ENCODE peak calls at places on chromosome 19, in six cellular contexts. One of them, this sample, is unnamed.
A peak's percentile ranks its signal among the peaks of the same experiment; 100 is the strongest.

GRCh38 chr19:35897706-35898451 is 2.5 kb downstream of the NFKBID start:
- DNase-seq in left lung: peak; percentile 54
- DNase-seq in hepatocyte: no peak
- DNase-seq in transverse colon: no peak
- DNase-seq in body of pancreas: no peak
- DNase-seq in GM23338: no peak
- DNase-seq in this sample: no peak

GRCh38 chr19:33302974-33303790 is 848 bp upstream of the CEBPA start:
- DNase-seq in left lung: peak; percentile 90
- DNase-seq in hepatocyte: peak; percentile 84
- DNase-seq in transverse colon: peak; percentile 59
- DNase-seq in body of pancreas: peak; percentile 64
- DNase-seq in GM23338: peak; percentile 81
- DNase-seq in this sample: no peak

GRCh38 chr19:52095172-52096014 is at the start of gene ZNF841:
- DNase-seq in left lung: peak; percentile 97
- DNase-seq in hepatocyte: peak; percentile 96
- DNase-seq in transverse colon: peak; percentile 94
- DNase-seq in body of pancreas: peak; percentile 94
- DNase-seq in GM23338: peak; percentile 98
- DNase-seq in this sample: peak; percentile 97

GRCh38 chr19:3398114-3398899 is 31.9 kb downstream of the NFIC start:
- DNase-seq in left lung: peak; percentile 85
- DNase-seq in hepatocyte: peak; percentile 62
- DNase-seq in transverse colon: peak; percentile 67
- DNase-seq in body of pancreas: peak; percentile 88
- DNase-seq in GM23338: peak; percentile 63
- DNase-seq in this sample: peak; percentile 81

GRCh38 chr19:40347476-40348124 is 597 bp downstream of the C19orf47 start:
- DNase-seq in left lung: no peak
- DNase-seq in hepatocyte: no peak
- DNase-seq in transverse colon: no peak
- DNase-seq in body of pancreas: no peak
- DNase-seq in GM23338: no peak
- DNase-seq in this sample: no peak

GRCh38 chr19:3426433-3426832 is 53.9 kb downstream of the SMIM24 start:
- DNase-seq in left lung: no peak
- DNase-seq in hepatocyte: no peak
- DNase-seq in transverse colon: no peak
- DNase-seq in body of pancreas: no peak
- DNase-seq in GM23338: no peak
- DNase-seq in this sample: no peak

GRCh38 chr19:13712767-13713201 is 51.5 kb upstream of the MRI1 start:
- DNase-seq in left lung: no peak
- DNase-seq in hepatocyte: no peak
- DNase-seq in transverse colon: no peak
- DNase-seq in body of pancreas: no peak
- DNase-seq in GM23338: no peak
- DNase-seq in this sample: no peak

GRCh38 chr19:54229146-54229545 is 6.3 kb upstream of the LILRB3 start:
- DNase-seq in left lung: no peak
- DNase-seq in hepatocyte: no peak
- DNase-seq in transverse colon: no peak
- DNase-seq in body of pancreas: no peak
- DNase-seq in GM23338: no peak
- DNase-seq in this sample: no peak

GRCh38 chr19:18119243-18120105 is 21.9 kb downstream of the MAST3 start:
- DNase-seq in left lung: no peak
- DNase-seq in hepatocyte: no peak
- DNase-seq in transverse colon: peak; percentile 42
- DNase-seq in body of pancreas: no peak
- DNase-seq in GM23338: peak; percentile 20
- DNase-seq in this sample: no peak

GRCh38 chr19:48350856-48351255 is 12.9 kb downstream of the TMEM143 start:
- DNase-seq in left lung: no peak
- DNase-seq in hepatocyte: no peak
- DNase-seq in transverse colon: no peak
- DNase-seq in body of pancreas: no peak
- DNase-seq in GM23338: no peak
- DNase-seq in this sample: no peak

GRCh38 chr19:1836458-1837221 is 11.6 kb downstream of the REXO1 start:
- DNase-seq in left lung: no peak
- DNase-seq in hepatocyte: no peak
- DNase-seq in transverse colon: no peak
- DNase-seq in body of pancreas: no peak
- DNase-seq in GM23338: no peak
- DNase-seq in this sample: no peak
- H3K4me1 ChIP-seq in left lung: peaks cover 54% of the 10 kb centered on the region
- H3K4me1 ChIP-seq in hepatocyte: no peaks in the 10 kb centered on the region
- H3K4me1 ChIP-seq in transverse colon: peaks cover 48% of the 10 kb centered on the region
- H3K4me1 ChIP-seq in body of pancreas: peaks cover 45% of the 10 kb centered on the region
- H3K4me1 ChIP-seq in GM23338: no peaks in the 10 kb centered on the region
- H3K4me1 ChIP-seq in this sample: no peaks in the 10 kb centered on the region

GRCh38 chr19:28963481-28964245 is 249.3 kb downstream of the UQCRFS1 start:
- DNase-seq in left lung: no peak
- DNase-seq in hepatocyte: no peak
- DNase-seq in transverse colon: no peak
- DNase-seq in body of pancreas: no peak
- DNase-seq in GM23338: no peak
- DNase-seq in this sample: no peak
- H3K4me3 ChIP-seq in left lung: no peak overlapping the region
- H3K4me3 ChIP-seq in hepatocyte: no peak overlapping the region
- H3K4me3 ChIP-seq in transverse colon: no peak overlapping the region
- H3K4me3 ChIP-seq in body of pancreas: no peak overlapping the region
- H3K4me3 ChIP-seq in GM23338: no peak overlapping the region
- H3K4me3 ChIP-seq in this sample: no peak overlapping the region

DNA sequence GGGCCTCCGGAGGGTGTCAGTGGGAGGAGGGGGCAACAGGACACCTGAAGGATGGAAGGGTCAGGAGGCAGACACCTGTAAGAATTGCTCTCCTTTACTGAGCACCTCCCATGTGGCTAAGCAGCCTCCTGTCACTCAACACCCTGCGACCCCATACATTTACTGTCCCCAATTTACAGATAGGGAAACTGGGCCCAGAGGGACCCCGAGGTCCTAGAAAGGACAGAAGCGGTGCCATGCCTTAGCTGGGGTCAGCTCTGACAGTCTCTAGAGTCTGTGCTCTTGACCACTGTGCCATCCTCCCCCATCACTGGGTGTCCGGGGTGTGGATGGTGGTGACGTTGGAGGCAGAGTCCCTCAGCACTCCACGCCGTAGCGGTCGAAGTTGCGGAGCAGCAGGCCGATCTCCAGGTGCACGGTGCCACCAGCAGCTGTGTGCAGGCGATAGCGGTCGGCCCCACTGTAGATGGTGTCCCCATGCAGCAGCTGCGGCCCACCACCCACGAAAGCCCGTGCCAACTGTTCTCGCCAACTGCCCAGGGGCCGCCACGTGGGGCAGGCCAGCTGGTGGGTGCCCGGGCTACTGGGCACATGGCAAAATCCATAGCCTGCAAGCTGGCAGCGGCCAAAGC is 737 bp upstream of the TGFB1 start:
- DNase-seq in left lung: peak; percentile 82
- DNase-seq in hepatocyte: no peak
- DNase-seq in transverse colon: no peak
- DNase-seq in body of pancreas: no peak
- DNase-seq in GM23338: no peak
- DNase-seq in this sample: no peak
- H3K4me1 ChIP-seq in left lung: peaks cover 67% of the 10 kb centered on the region
- H3K4me1 ChIP-seq in hepatocyte: peaks cover 6% of the 10 kb centered on the region
- H3K4me1 ChIP-seq in transverse colon: peaks cover 37% of the 10 kb centered on the region
- H3K4me1 ChIP-seq in body of pancreas: peaks cover 41% of the 10 kb centered on the region
- H3K4me1 ChIP-seq in GM23338: peaks cover 12% of the 10 kb centered on the region
- H3K4me1 ChIP-seq in this sample: peaks cover 6% of the 10 kb centered on the region

DNA sequence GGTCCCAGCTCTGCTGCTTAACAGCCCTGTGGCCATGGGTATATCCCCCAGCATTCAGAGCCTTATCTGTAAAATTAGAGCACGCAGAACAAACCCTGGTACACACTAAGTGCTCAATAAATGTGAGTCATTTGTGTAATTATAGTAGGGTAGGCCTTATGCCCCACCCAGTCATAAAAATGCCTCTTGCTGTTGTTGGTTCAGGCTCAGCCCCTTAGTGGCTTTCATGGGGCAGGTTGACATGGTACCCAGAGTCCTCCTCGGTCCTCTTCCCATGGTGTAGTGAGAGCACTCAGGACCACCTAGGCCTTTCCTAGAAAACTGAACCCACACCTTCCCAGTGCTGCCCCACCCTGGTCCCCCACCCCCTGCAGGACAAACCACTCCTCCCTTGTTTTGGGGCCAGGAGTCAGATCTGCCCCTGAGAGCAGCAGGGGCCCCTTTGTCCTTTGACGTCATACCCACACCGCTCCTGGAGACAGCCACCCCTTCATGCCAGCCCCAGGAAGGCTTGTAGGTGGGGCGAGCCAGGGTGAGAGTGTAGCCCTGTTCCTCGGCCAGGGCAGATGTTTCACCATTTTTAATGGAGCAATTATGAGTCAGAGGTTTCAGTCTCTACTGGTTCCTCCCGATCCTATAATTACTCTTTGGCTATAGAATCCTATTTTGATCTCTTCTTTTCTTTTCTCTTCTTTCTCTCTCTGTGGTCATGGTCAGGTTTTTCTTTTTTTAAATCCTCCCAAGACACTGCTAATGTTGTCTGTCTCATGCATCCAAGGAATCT is 36.8 kb downstream of the ACTN4 start:
- DNase-seq in left lung: no peak
- DNase-seq in hepatocyte: peak; percentile 90
- DNase-seq in transverse colon: peak; percentile 87
- DNase-seq in body of pancreas: peak; percentile 64
- DNase-seq in GM23338: no peak
- DNase-seq in this sample: peak; percentile 59
- H3K4me3 ChIP-seq in left lung: no peak overlapping the region
- H3K4me3 ChIP-seq in hepatocyte: no peak overlapping the region
- H3K4me3 ChIP-seq in transverse colon: no peak overlapping the region
- H3K4me3 ChIP-seq in body of pancreas: no peak overlapping the region
- H3K4me3 ChIP-seq in GM23338: no peak overlapping the region
- H3K4me3 ChIP-seq in this sample: no peak overlapping the region

GRCh38 chr19:17078038-17078919 is 2.7 kb downstream of the MYO9B start:
- DNase-seq in left lung: peak; percentile 82
- DNase-seq in hepatocyte: no peak
- DNase-seq in transverse colon: no peak
- DNase-seq in body of pancreas: no peak
- DNase-seq in GM23338: no peak
- DNase-seq in this sample: no peak

GRCh38 chr19:17078920-17079709 is 3.5 kb downstream of the MYO9B start:
- DNase-seq in left lung: peak; percentile 24
- DNase-seq in hepatocyte: no peak
- DNase-seq in transverse colon: no peak
- DNase-seq in body of pancreas: peak; percentile 30
- DNase-seq in GM23338: no peak
- DNase-seq in this sample: no peak

GRCh38 chr19:17075860-17076538 is 422 bp downstream of the MYO9B start:
- DNase-seq in left lung: peak; percentile 88
- DNase-seq in hepatocyte: peak; percentile 50
- DNase-seq in transverse colon: peak; percentile 51
- DNase-seq in body of pancreas: peak; percentile 37
- DNase-seq in GM23338: peak; percentile 82
- DNase-seq in this sample: no peak

GRCh38 chr19:17076539-17076919 is 952 bp downstream of the MYO9B start:
- DNase-seq in left lung: peak; percentile 62
- DNase-seq in hepatocyte: no peak
- DNase-seq in transverse colon: peak; percentile 27
- DNase-seq in body of pancreas: no peak
- DNase-seq in GM23338: peak; percentile 17
- DNase-seq in this sample: no peak

DNA sequence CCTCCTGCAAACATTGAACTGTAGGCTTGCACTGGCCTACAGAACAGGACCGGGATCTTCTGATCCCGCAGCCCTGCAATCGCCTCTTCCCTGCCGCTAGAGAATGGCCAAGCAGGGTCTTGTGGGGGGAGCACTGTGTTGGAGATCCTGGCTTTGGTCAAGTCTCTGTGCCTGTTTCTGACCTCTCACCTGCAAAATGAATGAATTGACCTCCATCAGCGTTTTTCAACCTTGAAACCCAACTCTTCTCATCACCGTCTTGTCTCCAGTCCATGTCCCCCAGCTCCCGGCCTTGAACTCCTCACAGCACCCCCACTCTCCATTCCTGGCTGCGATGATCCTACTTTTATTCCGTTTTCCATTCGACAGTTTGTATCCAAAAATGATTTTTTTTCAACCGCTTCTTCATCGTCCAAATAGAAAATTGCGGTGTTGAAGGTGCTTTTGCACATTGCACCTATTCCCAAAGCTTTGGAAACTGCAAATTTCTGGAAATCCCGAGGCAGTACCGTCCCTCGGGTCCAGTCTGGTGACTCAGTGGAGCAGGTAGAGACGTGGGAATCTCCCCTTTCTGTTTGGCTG is 2.0 kb downstream of the MYO9B start:
- DNase-seq in left lung: peak; percentile 17
- DNase-seq in hepatocyte: no peak
- DNase-seq in transverse colon: no peak
- DNase-seq in body of pancreas: no peak
- DNase-seq in GM23338: no peak
- DNase-seq in this sample: no peak
- H3K4me1 ChIP-seq in left lung: peaks cover 78% of the 10 kb centered on the region
- H3K4me1 ChIP-seq in hepatocyte: peaks cover 17% of the 10 kb centered on the region
- H3K4me1 ChIP-seq in transverse colon: peaks cover 71% of the 10 kb centered on the region
- H3K4me1 ChIP-seq in body of pancreas: peaks cover 42% of the 10 kb centered on the region
- H3K4me1 ChIP-seq in GM23338: peaks cover 15% of the 10 kb centered on the region
- H3K4me1 ChIP-seq in this sample: peaks cover 7% of the 10 kb centered on the region

GRCh38 chr19:19746286-19747213 is 13.6 kb upstream of the ZNF14 start:
- DNase-seq in left lung: peak; percentile 31
- DNase-seq in hepatocyte: no peak
- DNase-seq in transverse colon: no peak
- DNase-seq in body of pancreas: no peak
- DNase-seq in GM23338: peak; percentile 68
- DNase-seq in this sample: no peak

GRCh38 chr19:19745496-19746285 is 12.8 kb upstream of the ZNF14 start:
- DNase-seq in left lung: peak; percentile 68
- DNase-seq in hepatocyte: no peak
- DNase-seq in transverse colon: no peak
- DNase-seq in body of pancreas: no peak
- DNase-seq in GM23338: no peak
- DNase-seq in this sample: no peak

GRCh38 chr19:19742773-19743172 is 9.9 kb upstream of the ZNF14 start:
- DNase-seq in left lung: peak; percentile 47
- DNase-seq in hepatocyte: no peak
- DNase-seq in transverse colon: no peak
- DNase-seq in body of pancreas: no peak
- DNase-seq in GM23338: no peak
- DNase-seq in this sample: no peak

GRCh38 chr19:19743176-19743575 is 10.3 kb upstream of the ZNF14 start:
- DNase-seq in left lung: peak; percentile 15
- DNase-seq in hepatocyte: no peak
- DNase-seq in transverse colon: no peak
- DNase-seq in body of pancreas: no peak
- DNase-seq in GM23338: no peak
- DNase-seq in this sample: no peak

DNA sequence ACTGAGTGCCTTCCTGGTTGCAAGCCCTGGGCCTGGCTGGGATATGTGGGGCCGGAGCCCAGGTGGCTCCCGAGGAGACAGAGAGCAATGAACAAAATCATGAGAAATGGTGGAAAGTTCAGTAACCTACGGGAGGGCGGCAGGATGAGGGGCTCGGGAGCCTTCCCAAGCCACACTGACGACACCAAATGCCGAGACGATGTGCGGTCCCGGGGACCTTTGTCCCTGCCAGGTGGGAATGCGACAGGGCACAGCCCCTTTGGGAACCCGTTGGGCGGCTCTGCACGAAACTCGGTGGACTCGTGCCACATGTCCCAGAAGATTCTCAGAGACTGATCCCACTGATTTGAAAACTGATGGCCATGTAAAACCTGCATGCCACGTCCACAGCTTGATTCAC is 11.7 kb upstream of the ZNF14 start:
- DNase-seq in left lung: peak; percentile 53
- DNase-seq in hepatocyte: no peak
- DNase-seq in transverse colon: no peak
- DNase-seq in body of pancreas: no peak
- DNase-seq in GM23338: no peak
- DNase-seq in this sample: no peak
- H3K4me3 ChIP-seq in left lung: no peak overlapping the region
- H3K4me3 ChIP-seq in hepatocyte: no peak overlapping the region
- H3K4me3 ChIP-seq in transverse colon: no peak overlapping the region
- H3K4me3 ChIP-seq in body of pancreas: no peak overlapping the region
- H3K4me3 ChIP-seq in GM23338: no peak overlapping the region
- H3K4me3 ChIP-seq in this sample: no peak overlapping the region

This sample was measured in ascending aorta.